ENCODE peak calls at places on chromosome 13, in five cellular contexts. W is mesendoderm, B is heart right ventricle, H is neural progenitor cell, C is tibial nerve. Q is an unnamed sample.
A peak's percentile ranks its signal among the peaks of the same experiment; 100 is the strongest.

GRCh38 chr13:50244913-50245574 is 229.8 kb downstream of the KCNRG start:
- DNase-seq in H (no peak), W (peak; percentile 5), C (no peak), B (no peak), Q (no peak)

GRCh38 chr13:95020298-95020987 is 280.8 kb downstream of the ABCC4 start:
- DNase-seq in C (no peak), H (no peak), W (no peak), B (no peak), Q (no peak)

GRCh38 chr13:94112227-94112626 is 367.3 kb downstream of the DCT start:
- DNase-seq in C (peak; percentile 18), B (peak; percentile 6), H (no peak), W (peak; percentile 52), Q (no peak)

GRCh38 chr13:27353166-27353583 is 71.2 kb upstream of the GTF3A start:
- DNase-seq in H (no peak), C (no peak), W (no peak), B (no peak), Q (no peak)

GRCh38 chr13:46168818-46169217 is 13.2 kb downstream of the LCP1 start:
- DNase-seq in H (no peak), C (no peak), B (no peak), W (no peak), Q (no peak)

GRCh38 chr13:27374126-27374613 is 50.2 kb upstream of the GTF3A start:
- DNase-seq in C (no peak), B (no peak), W (no peak), H (no peak), Q (no peak)

GRCh38 chr13:34561033-34561432 is 381.0 kb upstream of the NBEA start:
- DNase-seq in H (no peak), B (no peak), C (no peak), W (no peak), Q (no peak)

GRCh38 chr13:43961909-43962308 is 82.2 kb downstream of the LACC1 start:
- DNase-seq in H (no peak), W (no peak), B (no peak), C (no peak), Q (no peak)

GRCh38 chr13:49308104-49308875 is 60.6 kb downstream of the CDADC1 start:
- DNase-seq in C (peak; percentile 83), W (no peak), B (peak; percentile 74), H (no peak), Q (no peak)

GRCh38 chr13:20475927-20476691 is 49.5 kb downstream of the CRYL1 start:
- DNase-seq in C (no peak), W (peak; percentile 21), B (no peak), H (peak; percentile 26), Q (peak; percentile 43)

GRCh38 chr13:75960538-75960994 is 324.4 kb downstream of the LMO7 start:
- DNase-seq in C (no peak), W (no peak), H (no peak), B (no peak), Q (no peak)

GRCh38 chr13:46392967-46393366 is 5.9 kb upstream of the RUBCNL start:
- DNase-seq in B (no peak), H (no peak), W (no peak), C (no peak), Q (no peak)

GRCh38 chr13:111210488-111210887 is 95.4 kb downstream of the ARHGEF7 start:
- DNase-seq in B (no peak), C (no peak), H (peak; percentile 45), W (peak; percentile 48), Q (no peak)

GRCh38 chr13:96824110-96824509 is 170.2 kb downstream of the OXGR1 start:
- DNase-seq in W (no peak), C (no peak), B (no peak), H (no peak), Q (no peak)

GRCh38 chr13:76882431-76882830 is 3.8 kb downstream of the KCTD12 start:
- DNase-seq in C (no peak), B (no peak), W (no peak), H (no peak), Q (no peak)

GRCh38 chr13:52851153-52851962 is 2.9 kb upstream of the PCDH8 start:
- DNase-seq in C (no peak), W (peak; percentile 81), H (peak; percentile 97), B (peak; percentile 29), Q (peak; percentile 89)

GRCh38 chr13:23268441-23268840 is 87.7 kb downstream of the SGCG start:
- DNase-seq in B (no peak), C (no peak), H (no peak), W (no peak), Q (no peak)

GRCh38 chr13:113002206-113002821 is 33.3 kb downstream of the MCF2L start:
- DNase-seq in B (no peak), C (no peak), H (peak; percentile 89), W (peak; percentile 71), Q (peak; percentile 69)

GRCh38 chr13:42740753-42741152 is 40.6 kb upstream of the FAM216B start:
- DNase-seq in B (peak; percentile 23), W (no peak), C (no peak), H (no peak), Q (peak; percentile 6)

GRCh38 chr13:50909605-50910482 is at the start of gene RNASEH2B:
- DNase-seq in C (peak; percentile 30), H (peak; percentile 81), B (peak; percentile 63), W (peak; percentile 83), Q (peak; percentile 85)

GRCh38 chr13:103883152-103883551 is 816.9 kb upstream of the SLC10A2 start:
- DNase-seq in H (peak; percentile 83), W (peak; percentile 94), B (peak; percentile 70), C (peak; percentile 83), Q (peak; percentile 84)

GRCh38 chr13:37047846-37048245 is 11.6 kb downstream of the SUPT20H start:
- DNase-seq in C (no peak), W (no peak), H (no peak), B (no peak), Q (no peak)

GRCh38 chr13:43389573-43389972 is 366.2 kb downstream of the DNAJC15 start:
- DNase-seq in W (no peak), C (no peak), B (no peak), H (no peak), Q (no peak)

GRCh38 chr13:76976929-76977328 is 15.0 kb upstream of the CLN5 start:
- DNase-seq in H (no peak), C (no peak), W (no peak), B (no peak), Q (no peak)

GRCh38 chr13:45196622-45197021 is 4.2 kb downstream of the KCTD4 start:
- DNase-seq in W (no peak), B (no peak), C (no peak), H (no peak), Q (no peak)

GRCh38 chr13:29903524-29903923 is 53.1 kb upstream of the UBL3 start:
- DNase-seq in C (no peak), H (no peak), W (no peak), B (no peak), Q (no peak)

GRCh38 chr13:26480246-26480855 is 77.1 kb upstream of the WASF3 start:
- DNase-seq in W (no peak), C (no peak), H (no peak), B (no peak), Q (no peak)

GRCh38 chr13:25186187-25186586 is 14.1 kb upstream of the AMER2 start:
- DNase-seq in H (no peak), W (no peak), C (no peak), B (no peak), Q (no peak)

DNA sequence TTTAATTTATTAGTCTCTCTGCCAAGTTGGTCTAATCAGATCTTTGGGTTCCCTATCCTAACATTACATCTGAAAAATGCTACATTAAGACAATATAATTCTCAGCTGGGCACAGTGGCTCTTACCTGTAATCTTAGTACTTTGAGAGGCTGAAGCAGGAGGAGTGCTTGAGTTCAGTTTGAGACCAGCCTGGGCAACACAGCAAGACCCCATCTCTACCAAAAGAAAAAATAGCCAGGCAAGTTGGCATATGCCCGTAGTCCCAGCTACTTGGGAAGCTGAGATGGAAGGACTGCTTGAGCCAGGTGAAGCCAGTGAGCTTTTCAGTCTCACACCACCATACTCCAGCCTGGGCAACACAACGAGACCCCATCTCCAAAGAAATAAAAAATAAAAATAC is 95.0 kb downstream of the KLF12 start:
- DNase-seq in H (no peak), B (no peak), C (no peak), W (no peak), Q (no peak)
- H3K4me1 ChIP-seq in H (peaks cover 6% of the 10 kb centered on the region), B (peaks cover 27% of the 10 kb centered on the region), C (no peaks in the 10 kb centered on the region), W (peaks cover 14% of the 10 kb centered on the region), Q (peaks cover 13% of the 10 kb centered on the region)

GRCh38 chr13:80083097-80083429 is 257.9 kb downstream of the SPRY2 start:
- DNase-seq in W (no peak), B (no peak), H (no peak), C (no peak), Q (no peak)
- H3K4me1 ChIP-seq in W (no peaks in the 10 kb centered on the region), B (peaks cover 22% of the 10 kb centered on the region), H (peaks cover 5% of the 10 kb centered on the region), C (no peaks in the 10 kb centered on the region), Q (peaks cover 12% of the 10 kb centered on the region)

GRCh38 chr13:59687028-59687427 is 476.7 kb downstream of the DIAPH3 start:
- DNase-seq in B (no peak), H (no peak), W (no peak), C (no peak), Q (no peak)
- H3K4me1 ChIP-seq in B (no peaks in the 10 kb centered on the region), H (peaks cover 55% of the 10 kb centered on the region), W (peaks cover 4% of the 10 kb centered on the region), C (no peaks in the 10 kb centered on the region), Q (peaks cover 55% of the 10 kb centered on the region)

GRCh38 chr13:31204592-31204991 is 4.8 kb downstream of the B3GLCT start:
- DNase-seq in C (no peak), H (no peak), W (peak; percentile 28), B (no peak), Q (no peak)
- H3K4me1 ChIP-seq in C (no peaks in the 10 kb centered on the region), H (peaks cover 26% of the 10 kb centered on the region), W (peaks cover 9% of the 10 kb centered on the region), B (peaks cover 78% of the 10 kb centered on the region), Q (peaks cover 16% of the 10 kb centered on the region)

DNA sequence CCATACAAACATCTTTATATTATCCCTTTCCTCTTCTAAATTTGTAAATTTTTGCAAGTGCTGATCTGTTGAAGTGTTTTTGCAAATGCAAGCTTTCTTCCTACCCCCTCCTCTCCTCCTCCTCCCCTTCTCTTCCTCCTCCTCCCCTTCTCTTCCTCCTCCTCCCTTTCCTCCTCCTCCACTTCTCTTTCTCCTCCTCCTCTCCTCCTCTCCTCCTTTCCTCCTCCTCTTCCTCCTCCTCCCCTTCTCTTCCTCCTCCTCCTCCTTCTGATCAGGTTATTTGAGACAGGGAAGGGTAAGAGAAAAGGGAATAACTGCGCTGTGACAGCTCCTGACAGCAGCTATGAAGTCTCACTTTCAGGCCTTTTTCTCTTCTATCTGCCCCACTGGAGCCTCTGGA is 8.9 kb downstream of the TNFSF13B start:
- DNase-seq in W (no peak), H (no peak), B (no peak), C (no peak), Q (no peak)
- H3K4me1 ChIP-seq in W (no peaks in the 10 kb centered on the region), H (no peaks in the 10 kb centered on the region), B (peaks cover 5% of the 10 kb centered on the region), C (no peaks in the 10 kb centered on the region), Q (peaks cover 12% of the 10 kb centered on the region)

GRCh38 chr13:99900960-99901359 is 70.6 kb downstream of the ZIC5 start:
- DNase-seq in H (no peak), W (no peak), C (no peak), B (no peak), Q (no peak)

GRCh38 chr13:99905224-99905623 is 66.3 kb downstream of the ZIC5 start:
- DNase-seq in B (no peak), C (no peak), H (no peak), W (no peak), Q (no peak)

GRCh38 chr13:99905814-99906213 is 65.8 kb downstream of the ZIC5 start:
- DNase-seq in H (no peak), W (no peak), B (no peak), C (no peak), Q (no peak)

GRCh38 chr13:99903140-99903539 is 68.4 kb downstream of the ZIC5 start:
- DNase-seq in B (no peak), W (no peak), H (no peak), C (no peak), Q (no peak)

GRCh38 chr13:99902657-99903056 is 68.9 kb downstream of the ZIC5 start:
- DNase-seq in H (no peak), C (no peak), B (no peak), W (no peak), Q (no peak)
- H3K4me1 ChIP-seq in H (peaks cover 47% of the 10 kb centered on the region), C (no peaks in the 10 kb centered on the region), B (no peaks in the 10 kb centered on the region), W (no peaks in the 10 kb centered on the region), Q (peaks cover 47% of the 10 kb centered on the region)

Q was measured in GM23338.